ENCODE peak calls at places on chromosomes 4 and X, in seven cellular contexts. One of them, this sample, is unnamed.

GRCh38 chr4:186946682-186947294 is 223.1 kb upstream of the FAT1 start:
- DNase-seq in PC-3: peak
- DNase-seq in astrocyte of the spinal cord: peak
- DNase-seq in GM23338: peak
- DNase-seq in OCI-LY7: peak
- DNase-seq in epithelial cell of esophagus: peak
- DNase-seq in fibroblast of lung: no peak
- DNase-seq in this sample: no peak

GRCh38 chrX:51395807-51396728 is 63.4 kb downstream of the NUDT10 start:
- DNase-seq in OCI-LY7: peak
- DNase-seq in GM23338: peak
- DNase-seq in epithelial cell of esophagus: peak
- DNase-seq in astrocyte of the spinal cord: no peak
- DNase-seq in fibroblast of lung: peak
- DNase-seq in PC-3: no peak
- DNase-seq in this sample: no peak

GRCh38 chrX:8988456-8988855 is 45.5 kb downstream of the FAM9B start:
- DNase-seq in fibroblast of lung: peak
- DNase-seq in epithelial cell of esophagus: peak
- DNase-seq in astrocyte of the spinal cord: peak
- DNase-seq in PC-3: peak
- DNase-seq in OCI-LY7: no peak
- DNase-seq in GM23338: peak
- DNase-seq in this sample: peak

GRCh38 chr4:187176261-187176910 is 452.7 kb upstream of the FAT1 start:
- DNase-seq in GM23338: no peak
- DNase-seq in astrocyte of the spinal cord: no peak
- DNase-seq in OCI-LY7: no peak
- DNase-seq in PC-3: no peak
- DNase-seq in epithelial cell of esophagus: no peak
- DNase-seq in fibroblast of lung: peak
- DNase-seq in this sample: peak

GRCh38 chr4:156390599-156391296 is 437.1 kb upstream of the CTSO start:
- DNase-seq in OCI-LY7: no peak
- DNase-seq in GM23338: no peak
- DNase-seq in epithelial cell of esophagus: no peak
- DNase-seq in astrocyte of the spinal cord: peak
- DNase-seq in fibroblast of lung: peak
- DNase-seq in PC-3: no peak
- DNase-seq in this sample: peak

GRCh38 chr4:90254357-90254756 is 127.2 kb downstream of the CCSER1 start:
- DNase-seq in astrocyte of the spinal cord: no peak
- DNase-seq in GM23338: no peak
- DNase-seq in epithelial cell of esophagus: peak
- DNase-seq in OCI-LY7: no peak
- DNase-seq in fibroblast of lung: no peak
- DNase-seq in PC-3: no peak
- DNase-seq in this sample: no peak

GRCh38 chrX:121581885-121582284 is 534.5 kb downstream of the GLUD2 start:
- DNase-seq in GM23338: no peak
- DNase-seq in OCI-LY7: no peak
- DNase-seq in epithelial cell of esophagus: peak
- DNase-seq in PC-3: no peak
- DNase-seq in fibroblast of lung: no peak
- DNase-seq in astrocyte of the spinal cord: no peak
- DNase-seq in this sample: no peak

GRCh38 chr4:156898373-156899117 is 73.1 kb downstream of the PDGFC start:
- DNase-seq in fibroblast of lung: peak
- DNase-seq in OCI-LY7: no peak
- DNase-seq in PC-3: peak
- DNase-seq in GM23338: no peak
- DNase-seq in epithelial cell of esophagus: peak
- DNase-seq in astrocyte of the spinal cord: no peak
- DNase-seq in this sample: no peak

GRCh38 chr4:69909195-69909594 is 21.7 kb upstream of the CSN1S1 start:
- DNase-seq in GM23338: no peak
- DNase-seq in astrocyte of the spinal cord: no peak
- DNase-seq in PC-3: no peak
- DNase-seq in fibroblast of lung: no peak
- DNase-seq in OCI-LY7: no peak
- DNase-seq in epithelial cell of esophagus: no peak
- DNase-seq in this sample: no peak

GRCh38 chr4:8688041-8688907 is 95.7 kb downstream of the CPZ start:
- DNase-seq in GM23338: peak
- DNase-seq in PC-3: peak
- DNase-seq in epithelial cell of esophagus: no peak
- DNase-seq in astrocyte of the spinal cord: no peak
- DNase-seq in OCI-LY7: no peak
- DNase-seq in fibroblast of lung: no peak
- DNase-seq in this sample: no peak

GRCh38 chrX:15343075-15343476 is 7.8 kb upstream of the PIGA start:
- DNase-seq in OCI-LY7: no peak
- DNase-seq in astrocyte of the spinal cord: no peak
- DNase-seq in fibroblast of lung: peak
- DNase-seq in PC-3: peak
- DNase-seq in epithelial cell of esophagus: peak
- DNase-seq in GM23338: no peak
- DNase-seq in this sample: peak

GRCh38 chr4:27016551-27016950 is 155.9 kb downstream of the STIM2 start:
- DNase-seq in PC-3: peak
- DNase-seq in OCI-LY7: no peak
- DNase-seq in fibroblast of lung: no peak
- DNase-seq in astrocyte of the spinal cord: peak
- DNase-seq in GM23338: no peak
- DNase-seq in epithelial cell of esophagus: peak
- DNase-seq in this sample: no peak

GRCh38 chrX:19964017-19964710 is 26.7 kb downstream of the BCLAF3 start:
- DNase-seq in PC-3: peak
- DNase-seq in epithelial cell of esophagus: peak
- DNase-seq in GM23338: no peak
- DNase-seq in OCI-LY7: no peak
- DNase-seq in fibroblast of lung: no peak
- DNase-seq in astrocyte of the spinal cord: no peak
- DNase-seq in this sample: no peak

GRCh38 chr4:163693776-163694175 is 199.3 kb downstream of the TMA16 start:
- DNase-seq in epithelial cell of esophagus: peak
- DNase-seq in astrocyte of the spinal cord: peak
- DNase-seq in PC-3: peak
- DNase-seq in fibroblast of lung: peak
- DNase-seq in OCI-LY7: no peak
- DNase-seq in GM23338: no peak
- DNase-seq in this sample: peak

GRCh38 chr4:11589676-11590075 is 161.0 kb upstream of the HS3ST1 start:
- DNase-seq in epithelial cell of esophagus: peak
- DNase-seq in OCI-LY7: no peak
- DNase-seq in astrocyte of the spinal cord: peak
- DNase-seq in fibroblast of lung: no peak
- DNase-seq in PC-3: peak
- DNase-seq in GM23338: no peak
- DNase-seq in this sample: no peak

GRCh38 chr4:85531575-85532339 is 56.8 kb downstream of the ARHGAP24 start:
- DNase-seq in fibroblast of lung: no peak
- DNase-seq in GM23338: no peak
- DNase-seq in epithelial cell of esophagus: no peak
- DNase-seq in astrocyte of the spinal cord: no peak
- DNase-seq in PC-3: no peak
- DNase-seq in OCI-LY7: no peak
- DNase-seq in this sample: no peak

GRCh38 chr4:139719381-139720101 is 53.9 kb downstream of the MGST2 start:
- DNase-seq in PC-3: no peak
- DNase-seq in epithelial cell of esophagus: no peak
- DNase-seq in fibroblast of lung: no peak
- DNase-seq in astrocyte of the spinal cord: no peak
- DNase-seq in GM23338: no peak
- DNase-seq in OCI-LY7: no peak
- DNase-seq in this sample: no peak

GRCh38 chrX:134971926-134972325 is 18.9 kb upstream of the SMIM10 start:
- DNase-seq in OCI-LY7: no peak
- DNase-seq in fibroblast of lung: no peak
- DNase-seq in GM23338: no peak
- DNase-seq in epithelial cell of esophagus: peak
- DNase-seq in astrocyte of the spinal cord: peak
- DNase-seq in PC-3: no peak
- DNase-seq in this sample: peak

GRCh38 chr4:98564847-98565246 is 93.6 kb downstream of the TSPAN5 start:
- DNase-seq in fibroblast of lung: no peak
- DNase-seq in PC-3: no peak
- DNase-seq in OCI-LY7: no peak
- DNase-seq in epithelial cell of esophagus: no peak
- DNase-seq in astrocyte of the spinal cord: no peak
- DNase-seq in GM23338: no peak
- DNase-seq in this sample: no peak

GRCh38 chr4:4254666-4255065 is 6.6 kb upstream of the TMEM128 start:
- DNase-seq in OCI-LY7: no peak
- DNase-seq in astrocyte of the spinal cord: no peak
- DNase-seq in epithelial cell of esophagus: no peak
- DNase-seq in GM23338: no peak
- DNase-seq in fibroblast of lung: no peak
- DNase-seq in PC-3: no peak
- DNase-seq in this sample: no peak

GRCh38 chrX:118595501-118596042 is 100.0 kb downstream of the DOCK11 start:
- DNase-seq in fibroblast of lung: no peak
- DNase-seq in PC-3: no peak
- DNase-seq in epithelial cell of esophagus: no peak
- DNase-seq in OCI-LY7: no peak
- DNase-seq in astrocyte of the spinal cord: no peak
- DNase-seq in GM23338: no peak
- DNase-seq in this sample: no peak

GRCh38 chr4:152014280-152014679 is 253.5 kb upstream of the GATB start:
- DNase-seq in OCI-LY7: no peak
- DNase-seq in astrocyte of the spinal cord: no peak
- DNase-seq in GM23338: no peak
- DNase-seq in PC-3: no peak
- DNase-seq in epithelial cell of esophagus: no peak
- DNase-seq in fibroblast of lung: no peak
- DNase-seq in this sample: no peak

GRCh38 chrX:2628751-2629315 is 62.3 kb upstream of the CD99 start:
- DNase-seq in epithelial cell of esophagus: no peak
- DNase-seq in OCI-LY7: peak
- DNase-seq in PC-3: no peak
- DNase-seq in astrocyte of the spinal cord: no peak
- DNase-seq in fibroblast of lung: no peak
- DNase-seq in GM23338: no peak
- DNase-seq in this sample: no peak

GRCh38 chr4:188372051-188372450 is 232.8 kb downstream of the TRIML1 start:
- DNase-seq in fibroblast of lung: peak
- DNase-seq in GM23338: no peak
- DNase-seq in OCI-LY7: no peak
- DNase-seq in PC-3: peak
- DNase-seq in epithelial cell of esophagus: peak
- DNase-seq in astrocyte of the spinal cord: peak
- DNase-seq in this sample: peak

GRCh38 chr4:244471-244870 is 60.8 kb downstream of the ZNF732 start:
- DNase-seq in GM23338: peak
- DNase-seq in OCI-LY7: peak
- DNase-seq in fibroblast of lung: peak
- DNase-seq in epithelial cell of esophagus: peak
- DNase-seq in astrocyte of the spinal cord: peak
- DNase-seq in PC-3: peak
- DNase-seq in this sample: no peak

DNA sequence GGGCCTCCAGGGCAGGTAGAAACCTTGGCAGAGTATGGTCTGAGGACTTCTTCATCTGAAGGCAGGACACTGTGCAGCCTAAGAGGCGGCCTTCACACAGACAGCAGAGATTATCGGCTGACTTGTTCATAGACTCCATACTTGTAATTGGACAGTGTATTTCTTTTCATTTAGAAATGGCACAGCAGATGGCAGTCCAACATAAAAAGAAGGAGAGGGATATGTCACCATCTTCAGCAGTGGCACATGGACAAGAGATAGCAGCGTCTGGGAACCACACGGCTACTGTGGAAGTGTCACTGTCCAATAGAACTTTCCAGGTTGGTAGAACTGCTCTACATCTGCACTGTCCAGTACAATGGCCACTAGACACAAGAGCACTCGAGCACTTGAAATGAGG is 21.7 kb upstream of the GEMIN8 start:
- DNase-seq in fibroblast of lung: no peak
- DNase-seq in astrocyte of the spinal cord: no peak
- DNase-seq in OCI-LY7: no peak
- DNase-seq in GM23338: no peak
- DNase-seq in PC-3: peak
- DNase-seq in epithelial cell of esophagus: no peak
- DNase-seq in this sample: peak
- H3K4me3 ChIP-seq in fibroblast of lung: no peak
- H3K4me3 ChIP-seq in astrocyte of the spinal cord: no peak
- H3K4me3 ChIP-seq in OCI-LY7: no peak
- H3K4me3 ChIP-seq in GM23338: no peak
- H3K4me3 ChIP-seq in PC-3: no peak
- H3K4me3 ChIP-seq in epithelial cell of esophagus: no peak
- H3K4me3 ChIP-seq in this sample: no peak

GRCh38 chr4:133150643-133151300 is 1.7 kb downstream of the PCDH10 start:
- DNase-seq in astrocyte of the spinal cord: peak
- DNase-seq in OCI-LY7: no peak
- DNase-seq in PC-3: no peak
- DNase-seq in epithelial cell of esophagus: peak
- DNase-seq in GM23338: peak
- DNase-seq in fibroblast of lung: peak
- DNase-seq in this sample: no peak
- H3K4me3 ChIP-seq in astrocyte of the spinal cord: peak
- H3K4me3 ChIP-seq in OCI-LY7: no peak
- H3K4me3 ChIP-seq in PC-3: no peak
- H3K4me3 ChIP-seq in epithelial cell of esophagus: no peak
- H3K4me3 ChIP-seq in GM23338: peak
- H3K4me3 ChIP-seq in fibroblast of lung: peak
- H3K4me3 ChIP-seq in this sample: peak

DNA sequence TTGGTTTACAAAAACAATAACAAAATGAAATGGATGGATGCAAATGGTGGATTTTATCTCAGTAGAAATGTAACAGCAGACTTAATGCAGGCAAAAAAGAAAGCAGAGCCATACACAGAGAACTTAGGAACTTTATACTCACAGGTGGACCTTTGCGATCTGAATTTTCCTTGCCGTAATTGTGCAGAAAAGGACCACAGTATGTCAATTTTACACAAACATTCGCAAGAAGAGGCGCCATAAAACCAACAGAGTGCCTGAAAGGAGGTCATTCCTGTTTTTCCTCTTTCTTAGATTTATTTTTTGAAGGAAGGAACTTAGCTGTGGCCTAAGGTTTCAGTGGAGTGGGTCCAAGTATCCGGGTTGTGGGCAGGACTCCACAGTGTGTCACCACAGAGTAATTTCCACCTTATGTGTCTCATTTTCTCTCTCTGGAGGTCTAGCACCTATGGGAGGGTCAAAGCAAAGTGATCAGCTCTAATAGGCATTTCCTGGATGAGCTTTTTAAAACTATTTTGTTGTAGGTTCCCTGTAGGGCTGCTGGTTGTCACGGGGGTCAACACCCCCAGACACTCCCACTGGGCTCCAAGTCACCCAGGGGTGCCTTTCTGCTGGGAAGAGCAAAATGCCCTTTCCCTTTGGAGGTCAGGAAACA is 24.7 kb upstream of the PBDC1 start:
- DNase-seq in GM23338: no peak
- DNase-seq in astrocyte of the spinal cord: peak
- DNase-seq in fibroblast of lung: peak
- DNase-seq in PC-3: peak
- DNase-seq in epithelial cell of esophagus: peak
- DNase-seq in OCI-LY7: peak
- DNase-seq in this sample: peak
- H3K4me3 ChIP-seq in GM23338: peak
- H3K4me3 ChIP-seq in astrocyte of the spinal cord: peak
- H3K4me3 ChIP-seq in fibroblast of lung: peak
- H3K4me3 ChIP-seq in PC-3: peak
- H3K4me3 ChIP-seq in epithelial cell of esophagus: no peak
- H3K4me3 ChIP-seq in OCI-LY7: peak
- H3K4me3 ChIP-seq in this sample: peak

GRCh38 chrX:40268126-40268525 is 170.4 kb upstream of the BCOR start:
- DNase-seq in epithelial cell of esophagus: no peak
- DNase-seq in PC-3: no peak
- DNase-seq in astrocyte of the spinal cord: peak
- DNase-seq in GM23338: no peak
- DNase-seq in fibroblast of lung: no peak
- DNase-seq in OCI-LY7: no peak
- DNase-seq in this sample: peak
- H3K4me3 ChIP-seq in epithelial cell of esophagus: no peak
- H3K4me3 ChIP-seq in PC-3: no peak
- H3K4me3 ChIP-seq in astrocyte of the spinal cord: no peak
- H3K4me3 ChIP-seq in GM23338: no peak
- H3K4me3 ChIP-seq in fibroblast of lung: no peak
- H3K4me3 ChIP-seq in OCI-LY7: no peak
- H3K4me3 ChIP-seq in this sample: no peak